ENCODE peak calls at places on chromosomes 4 and X, in seven cellular contexts. I is upper lobe of left lung, Q is K562, C is Peyer's patch, L is uterus, J is adrenal gland, M is suprapubic skin. S is an unnamed sample.
A peak's percentile ranks its signal among the peaks of the same experiment; 100 is the strongest.

GRCh38 chr4:150332086-150332485 is 249.9 kb upstream of the MAB21L2 start:
- DNase-seq in I (no peak), Q (no peak), C (no peak), L (no peak), J (no peak), M (no peak), S (no peak)

GRCh38 chr4:7392438-7393374 is 42.0 kb downstream of the PSAPL1 start:
- DNase-seq in I (peak; percentile 18), Q (no peak), C (peak; percentile 43), L (peak; percentile 41), J (no peak), M (peak; percentile 74), S (peak; percentile 21)

GRCh38 chrX:25198891-25199290 is 183.1 kb upstream of the ARX start:
- DNase-seq in I (no peak), Q (no peak), C (no peak), L (peak; percentile 17), J (no peak), M (no peak), S (no peak)

GRCh38 chr4:83677656-83678055 is 141.7 kb downstream of the GPAT3 start:
- DNase-seq in I (no peak), Q (no peak), C (no peak), L (no peak), J (no peak), M (no peak), S (no peak)

GRCh38 chrX:44344194-44344593 is 722 bp upstream of the EFHC2 start:
- DNase-seq in I (peak; percentile 58), Q (peak; percentile 62), C (peak; percentile 73), L (peak; percentile 18), J (peak; percentile 6), M (no peak), S (peak; percentile 4)

GRCh38 chr4:104795264-104795934 is 300.7 kb upstream of the CXXC4 start:
- DNase-seq in I (no peak), Q (no peak), C (no peak), L (no peak), J (no peak), M (no peak), S (no peak)

GRCh38 chr4:118968006-118968405 is 79.4 kb downstream of the SYNPO2 start:
- DNase-seq in I (peak; percentile 88), Q (no peak), C (peak; percentile 68), L (peak; percentile 50), J (peak; percentile 44), M (no peak), S (peak; percentile 41)

GRCh38 chr4:4506961-4507360 is 34.9 kb downstream of the STX18 start:
- DNase-seq in I (no peak), Q (no peak), C (no peak), L (peak; percentile 42), J (no peak), M (no peak), S (peak; percentile 13)

GRCh38 chr4:128869801-128870509 is 60.5 kb downstream of the JADE1 start:
- DNase-seq in I (no peak), Q (no peak), C (no peak), L (no peak), J (no peak), M (no peak), S (no peak)

GRCh38 chrX:153953342-153953830 is 8.9 kb upstream of the RENBP start:
- DNase-seq in I (peak; percentile 75), Q (peak; percentile 56), C (peak; percentile 85), L (peak; percentile 86), J (peak; percentile 69), M (no peak), S (peak; percentile 50)

GRCh38 chr4:174707277-174707676 is 121.8 kb downstream of the GLRA3 start:
- DNase-seq in I (no peak), Q (peak; percentile 17), C (no peak), L (no peak), J (no peak), M (no peak), S (no peak)

GRCh38 chrX:129686422-129686948 is 31.7 kb upstream of the APLN start:
- DNase-seq in I (no peak), Q (no peak), C (no peak), L (peak; percentile 55), J (peak; percentile 23), M (no peak), S (no peak)

DNA sequence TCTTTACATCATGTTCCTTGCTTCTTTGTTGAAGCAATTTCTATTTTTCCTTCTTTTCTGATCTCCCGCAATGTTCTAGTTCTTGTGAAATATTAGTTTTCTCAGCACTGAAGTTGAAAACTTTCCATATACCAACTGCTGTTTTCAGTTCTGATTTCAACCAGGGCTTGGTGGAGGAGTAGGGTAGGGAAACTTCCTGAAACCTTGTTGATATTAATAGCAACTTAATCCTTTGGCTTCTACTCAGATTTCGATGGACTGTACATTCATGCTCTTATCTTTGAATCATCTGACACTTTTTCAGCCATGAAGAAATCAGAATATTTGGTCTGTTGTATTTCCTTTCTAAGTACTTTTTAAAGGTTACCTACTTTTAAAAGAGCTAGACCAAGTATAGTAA is 315.8 kb downstream of the RPA4 start:
- DNase-seq in I (no peak), Q (no peak), C (no peak), L (no peak), J (no peak), M (no peak), S (no peak)
- TF ChIP-seq POLR2A in I (no peak), Q (no peak), C (no peak), L (no peak), J (no peak), M (no peak), S (no peak)

GRCh38 chr4:113173132-113173531 is 123.7 kb downstream of the ANK2 start:
- DNase-seq in I (no peak), Q (no peak), C (no peak), L (no peak), J (no peak), M (no peak), S (no peak)
- H3K27ac ChIP-seq in I (no peak overlapping the region), Q (no peak overlapping the region), C (no peak overlapping the region), L (no peak overlapping the region), J (no peak overlapping the region), M (no peak overlapping the region), S (no peak overlapping the region)

GRCh38 chrX:15311119-15311518 is 4.3 kb downstream of the ASB11 start:
- DNase-seq in I (no peak), Q (no peak), C (no peak), L (no peak), J (no peak), M (no peak), S (no peak)
- H3K27me3 ChIP-seq in I (no peaks in the 10 kb centered on the region), Q (peaks cover 4% of the 10 kb centered on the region), C (no peaks in the 10 kb centered on the region), L (no peaks in the 10 kb centered on the region), J (peaks cover 8% of the 10 kb centered on the region), M (no peaks in the 10 kb centered on the region), S (no peaks in the 10 kb centered on the region)

GRCh38 chr4:185532795-185533324 is 2.4 kb downstream of the PDLIM3 start:
- DNase-seq in I (no peak), Q (no peak), C (no peak), L (no peak), J (no peak), M (no peak), S (no peak)

GRCh38 chr4:185532327-185532726 is 3.0 kb downstream of the PDLIM3 start:
- DNase-seq in I (no peak), Q (no peak), C (no peak), L (no peak), J (no peak), M (no peak), S (no peak)

GRCh38 chr4:185534534-185534849 is 815 bp downstream of the PDLIM3 start:
- DNase-seq in I (no peak), Q (no peak), C (no peak), L (no peak), J (no peak), M (no peak), S (no peak)

GRCh38 chr4:185535818-185536729 is 767 bp upstream of the PDLIM3 start:
- DNase-seq in I (no peak), Q (no peak), C (peak; percentile 56), L (peak; percentile 57), J (no peak), M (no peak), S (peak; percentile 55)

GRCh38 chr4:185534850-185535761 is at the start of gene PDLIM3:
- DNase-seq in I (peak; percentile 43), Q (peak; percentile 74), C (peak; percentile 55), L (peak; percentile 83), J (peak; percentile 49), M (no peak), S (peak; percentile 80)
- TF ChIP-seq POLR2A in I (peak; percentile 48), Q (no peak), C (peak; percentile 33), L (peak; percentile 92), J (no peak), M (no peak), S (peak; percentile 61)

DNA sequence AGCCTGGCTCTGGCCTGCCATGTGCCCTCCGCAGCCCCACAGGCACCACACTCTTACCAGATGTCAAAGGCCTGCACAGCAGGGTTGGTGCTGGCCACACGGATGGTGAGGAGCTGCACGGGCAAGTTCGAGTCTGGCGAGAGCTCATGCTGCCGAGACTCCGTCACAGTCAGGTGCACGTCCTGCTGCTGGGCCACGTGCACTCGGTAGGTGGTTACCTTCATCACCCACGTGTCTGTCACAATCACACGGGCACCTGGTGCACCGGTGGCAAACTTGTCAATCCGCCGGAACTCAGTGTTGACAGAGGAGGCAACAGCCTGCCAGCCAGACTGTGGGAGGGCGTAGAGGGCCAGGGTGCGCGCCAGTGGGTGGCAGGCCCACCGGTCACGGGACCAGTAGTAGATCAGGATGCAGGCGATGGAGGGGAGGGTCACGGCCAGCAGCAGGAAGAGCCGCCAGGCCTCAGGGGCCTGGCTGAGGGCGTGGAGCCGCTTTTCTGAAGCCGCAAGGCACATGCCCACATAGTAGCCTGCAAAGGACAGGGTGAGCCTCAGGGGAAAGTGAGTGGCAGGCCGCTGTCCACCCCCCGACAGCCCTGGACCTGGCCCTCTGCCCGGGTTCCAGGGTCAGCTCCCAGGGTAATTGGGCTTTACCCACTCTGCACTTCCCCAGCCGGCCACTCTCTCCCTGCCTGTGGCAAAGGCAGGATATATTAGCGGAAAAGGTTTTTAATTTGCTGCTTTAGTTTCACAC is 2.9 kb downstream of the TMEM129 start:
- DNase-seq in I (no peak), Q (no peak), C (peak; percentile 76), L (no peak), J (no peak), M (no peak), S (no peak)
- H3K27ac ChIP-seq in I (no peak overlapping the region), Q (no peak overlapping the region), C (no peak overlapping the region), L (no peak overlapping the region), J (peak overlapping the region; percentile 40), M (peak overlapping the region; percentile 34), S (no peak overlapping the region)

GRCh38 chr4:74529284-74530041 is 84.5 kb downstream of the AREG start:
- DNase-seq in I (no peak), Q (no peak), C (no peak), L (no peak), J (no peak), M (no peak), S (no peak)
- H3K27me3 ChIP-seq in I (no peaks in the 10 kb centered on the region), Q (no peaks in the 10 kb centered on the region), C (no peaks in the 10 kb centered on the region), L (no peaks in the 10 kb centered on the region), J (no peaks in the 10 kb centered on the region), M (no peaks in the 10 kb centered on the region), S (no peaks in the 10 kb centered on the region)

GRCh38 chrX:23870041-23870440 is 37.7 kb downstream of the APOO start:
- DNase-seq in I (no peak), Q (no peak), C (no peak), L (no peak), J (no peak), M (no peak), S (no peak)

GRCh38 chrX:23871905-23872546 is 35.7 kb downstream of the APOO start:
- DNase-seq in I (peak; percentile 31), Q (no peak), C (no peak), L (no peak), J (no peak), M (no peak), S (no peak)
- TF ChIP-seq POLR2A in I (no peak), Q (no peak), C (no peak), L (no peak), J (no peak), M (no peak), S (no peak)